ENCODE peak calls at places on chromosomes 3 and 15, in five cellular contexts. E is endothelial cell of umbilical vein, M is suprapubic skin, F is stomach, W is spleen. C is an unnamed sample.

GRCh38 chr3:56202997-56203396 is 265.3 kb downstream of the ERC2 start:
- DNase-seq in W (no peak), M (no peak), E (no peak), F (no peak), C (no peak)

GRCh38 chr3:31341130-31341529 is 191.6 kb upstream of the STT3B start:
- DNase-seq in W (no peak), E (no peak), F (peak; percentile 26), M (no peak), C (no peak)

GRCh38 chr15:31606261-31606669 is 279.6 kb downstream of the KLF13 start:
- DNase-seq in E (no peak), F (no peak), M (no peak), W (no peak), C (no peak)

GRCh38 chr3:100590840-100591147 is 18.6 kb upstream of the ADGRG7 start:
- DNase-seq in W (no peak), M (no peak), F (no peak), E (no peak), C (no peak)

GRCh38 chr15:32685576-32685975 is 32.2 kb upstream of the GREM1 start:
- DNase-seq in E (no peak), F (no peak), M (no peak), W (no peak), C (no peak)

GRCh38 chr15:32730677-32731654 is 13.2 kb downstream of the GREM1 start:
- DNase-seq in M (no peak), E (peak; percentile 5), W (no peak), F (peak; percentile 94), C (no peak)

GRCh38 chr3:189294649-189295048 is 122.9 kb downstream of the TPRG1 start:
- DNase-seq in F (no peak), E (no peak), W (no peak), M (no peak), C (no peak)

GRCh38 chr3:16012086-16012485 is 162.4 kb upstream of the GALNT15 start:
- DNase-seq in E (no peak), M (no peak), F (no peak), W (no peak), C (no peak)

GRCh38 chr3:119292666-119293065 is 1.5 kb upstream of the ARHGAP31 start:
- DNase-seq in M (no peak), F (no peak), W (peak; percentile 50), E (no peak), C (peak; percentile 25)

GRCh38 chr15:77981281-77982126 is 96.0 kb downstream of the TBC1D2B start:
- DNase-seq in F (no peak), W (no peak), M (peak; percentile 53), E (no peak), C (no peak)

GRCh38 chr3:134074790-134075567 is 45.3 kb upstream of the SLCO2A1 start:
- DNase-seq in M (no peak), F (no peak), E (peak; percentile 23), W (peak; percentile 59), C (no peak)

GRCh38 chr15:59298255-59298856 is 74.3 kb downstream of the MYO1E start:
- DNase-seq in W (no peak), M (no peak), E (no peak), F (no peak), C (peak; percentile 37)

GRCh38 chr3:125058959-125059358 is 3.2 kb upstream of the HEG1 start:
- DNase-seq in W (no peak), M (no peak), F (no peak), E (no peak), C (no peak)

GRCh38 chr15:51735611-51736010 is 1.8 kb downstream of the LYSMD2 start:
- DNase-seq in W (no peak), F (no peak), E (no peak), M (no peak), C (no peak)

GRCh38 chr3:38545396-38545949 is 49.3 kb downstream of the EXOG start:
- DNase-seq in W (peak; percentile 34), F (no peak), M (no peak), E (no peak), C (no peak)

GRCh38 chr3:177358968-177359600 is 161.8 kb upstream of the TBL1XR1 start:
- DNase-seq in F (peak; percentile 41), M (peak; percentile 72), E (peak; percentile 55), W (peak; percentile 90), C (no peak)

GRCh38 chr3:63800097-63800496 is 19.0 kb upstream of the C3orf49 start:
- DNase-seq in F (no peak), W (no peak), M (no peak), E (no peak), C (no peak)

DNA sequence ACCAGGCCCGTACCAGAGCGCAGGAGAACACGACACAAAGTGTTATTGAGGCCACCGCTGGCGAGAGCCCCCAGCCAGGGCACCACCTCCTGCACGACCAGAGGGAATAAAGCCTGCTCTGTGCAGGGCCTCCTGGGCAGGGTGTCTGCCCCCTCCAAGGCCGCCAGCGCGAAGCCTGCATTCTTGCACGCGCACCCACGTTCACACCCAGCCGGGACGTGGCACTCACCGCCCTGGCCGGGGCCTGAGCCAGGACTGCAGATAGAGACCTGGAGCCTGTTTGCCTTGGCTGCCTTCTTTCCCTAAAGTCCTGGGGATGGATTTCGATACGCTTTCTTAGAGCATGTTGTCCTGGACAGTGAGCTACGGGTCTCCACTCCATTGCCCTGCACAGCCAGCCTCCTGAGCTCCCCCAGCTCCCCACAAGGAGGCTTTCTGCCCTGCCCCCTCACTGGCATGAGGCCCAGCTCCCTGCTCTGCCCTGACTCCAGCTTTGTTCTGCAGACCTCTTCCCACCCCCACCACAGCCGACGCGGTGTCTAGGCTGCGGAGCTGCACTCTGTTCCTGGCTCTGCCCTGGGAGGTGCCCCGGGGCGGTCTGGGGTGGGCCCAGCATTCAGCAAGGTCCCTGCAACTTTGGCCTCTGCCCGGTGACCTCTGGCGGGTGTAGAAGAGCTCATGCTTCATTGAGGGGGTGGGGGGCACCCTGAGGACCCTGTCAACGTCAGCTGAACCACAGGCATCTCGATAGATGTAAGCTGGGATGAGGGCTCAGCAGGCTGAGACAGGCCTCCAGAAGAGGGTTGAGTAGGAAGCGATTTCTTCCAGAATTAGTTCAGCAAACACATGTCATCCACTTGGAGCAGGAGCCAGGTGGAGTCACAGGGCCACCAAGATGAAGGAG is 145.0 kb downstream of the LRRK1 start:
- DNase-seq in F (peak; percentile 64), W (peak; percentile 76), E (no peak), M (peak; percentile 59), C (no peak)
- TF ChIP-seq POLR2AphosphoS5 in F (no peak), W (peak; percentile 66), E (no peak), M (no peak), C (no peak)

GRCh38 chr15:52803543-52804306 is 13.6 kb upstream of the ONECUT1 start:
- DNase-seq in F (no peak), M (peak; percentile 55), W (no peak), E (no peak), C (no peak)

GRCh38 chr15:52808441-52808840 is 18.3 kb upstream of the ONECUT1 start:
- DNase-seq in M (no peak), F (no peak), E (no peak), W (no peak), C (no peak)

GRCh38 chr15:52804526-52805081 is 14.5 kb upstream of the ONECUT1 start:
- DNase-seq in M (no peak), E (no peak), W (no peak), F (no peak), C (no peak)

GRCh38 chr15:52806284-52806655 is 16.1 kb upstream of the ONECUT1 start:
- DNase-seq in M (no peak), E (no peak), F (no peak), W (no peak), C (no peak)

DNA sequence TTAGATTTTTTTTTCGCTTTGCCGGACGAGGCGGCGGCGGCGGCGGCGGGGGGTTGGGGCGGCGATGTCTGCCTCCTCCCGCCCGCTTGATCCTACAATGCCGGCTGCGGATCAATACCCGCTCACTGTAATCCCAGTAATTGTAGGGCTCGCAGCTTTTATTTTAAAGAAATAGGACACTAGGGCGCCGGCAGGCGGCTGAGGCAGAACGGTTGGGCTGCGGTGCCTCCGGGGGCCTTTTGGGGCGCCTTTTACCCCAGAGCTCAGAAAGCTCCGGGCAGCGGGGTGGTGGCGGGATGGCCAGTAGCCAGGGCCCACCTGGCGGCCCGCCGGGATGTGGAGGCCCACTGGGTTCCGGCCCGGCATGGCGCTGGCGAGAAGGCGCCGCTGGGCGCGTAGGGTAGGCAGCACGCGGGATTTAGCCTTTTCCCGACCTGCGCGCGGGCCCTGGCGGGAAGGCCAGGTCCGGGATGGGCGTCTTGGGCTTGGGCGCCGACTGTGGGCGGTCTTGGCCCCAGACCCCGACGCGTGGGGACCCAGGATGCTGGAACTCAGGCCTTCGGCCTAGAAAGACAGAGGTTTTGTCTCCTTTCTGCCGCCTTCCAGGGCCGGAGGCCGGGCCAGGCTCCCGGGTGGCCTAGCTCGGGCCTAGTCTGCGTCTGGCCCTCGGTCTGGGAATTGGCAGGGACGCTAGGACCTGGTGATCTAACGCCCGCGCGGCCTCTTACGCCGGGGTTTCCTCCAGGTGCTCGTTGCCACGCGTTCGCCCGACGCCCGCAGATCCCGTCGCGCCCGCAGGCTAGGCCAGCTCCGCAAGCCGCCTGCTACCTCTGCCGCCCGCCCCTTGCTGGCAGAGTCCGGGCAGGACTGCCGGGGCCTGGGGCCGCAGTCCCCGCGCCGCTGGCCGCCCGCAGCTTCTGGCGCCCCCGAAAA is 15.5 kb upstream of the ONECUT1 start:
- DNase-seq in W (peak; percentile 74), E (no peak), F (no peak), M (no peak), C (no peak)
- TF ChIP-seq POLR2A in W (no peak), E (no peak), F (no peak), M (no peak), C (no peak)

GRCh38 chr3:48845170-48845569 is 2.5 kb downstream of the PRKAR2A start:
- DNase-seq in E (no peak), M (no peak), F (no peak), W (no peak), C (no peak)

GRCh38 chr3:48848816-48849515 is 1.3 kb upstream of the PRKAR2A start:
- DNase-seq in M (peak; percentile 58), E (no peak), F (no peak), W (peak; percentile 37), C (no peak)

GRCh38 chr3:48851407-48851806 is 3.7 kb upstream of the PRKAR2A start:
- DNase-seq in M (no peak), W (peak; percentile 6), E (no peak), F (no peak), C (no peak)

GRCh38 chr3:48847586-48848423 is at the start of gene PRKAR2A:
- DNase-seq in E (peak; percentile 92), W (peak; percentile 98), M (peak; percentile 92), F (peak; percentile 92), C (peak; percentile 94)

GRCh38 chr3:48847053-48847585 is 555 bp downstream of the PRKAR2A start:
- DNase-seq in W (peak; percentile 91), M (peak; percentile 94), E (peak; percentile 77), F (peak; percentile 93), C (peak; percentile 40)
- TF ChIP-seq POLR2AphosphoS5 in W (no peak), M (no peak), E (no peak), F (peak; percentile 5), C (no peak)

DNA sequence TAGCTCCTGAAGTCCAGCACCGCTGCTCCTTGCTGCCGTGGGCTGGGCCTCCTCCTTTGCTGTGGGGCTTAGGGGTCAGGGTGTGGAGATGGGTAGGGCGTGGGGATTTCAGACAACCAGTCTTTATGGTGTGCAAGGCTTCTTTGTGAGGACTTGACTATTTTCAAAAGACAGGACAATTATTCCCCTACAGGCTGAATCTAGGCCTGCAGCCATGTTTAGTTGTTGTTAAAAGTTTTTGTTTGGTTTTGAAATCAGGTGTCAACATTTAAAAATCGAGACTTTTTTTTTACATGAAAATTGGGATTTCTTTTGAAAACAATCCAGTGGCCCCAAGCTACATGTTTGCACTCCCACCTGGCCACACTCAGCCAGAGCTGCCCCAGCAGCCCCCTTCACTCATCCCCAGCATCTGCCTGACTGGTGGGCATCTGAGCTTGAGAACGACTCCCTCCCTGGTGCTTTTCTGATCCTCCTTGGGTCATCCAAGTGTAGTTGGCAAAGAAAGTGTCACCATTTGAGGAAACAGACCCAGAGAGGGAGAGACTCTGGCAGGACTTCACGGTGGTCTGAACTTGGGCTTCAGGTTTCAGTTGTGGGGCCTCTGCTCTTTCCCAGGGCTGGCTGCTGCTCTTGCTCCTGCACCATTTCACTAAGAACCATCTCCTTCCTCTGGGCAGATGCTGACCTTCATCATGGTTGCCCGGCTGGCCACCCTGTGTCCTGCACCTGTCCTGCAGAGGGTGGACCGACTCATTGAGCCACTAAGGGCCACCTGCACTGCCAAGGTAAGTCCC is 10.4 kb downstream of the RPL32 start:
- DNase-seq in E (no peak), W (no peak), M (no peak), F (no peak), C (no peak)
- TF ChIP-seq POLR2A in E (no peak), W (no peak), M (no peak), F (no peak), C (no peak)